ENCODE peak calls at places on chromosomes 4 and X, in four cellular contexts. P is gastrocnemius medialis, W is ovary, M is fibroblast of lung. E is an unnamed sample.
A peak's percentile ranks its signal among the peaks of the same experiment; 100 is the strongest.

GRCh38 chr4:108743021-108743420 is 19.8 kb downstream of the ETNPPL start:
- DNase-seq in P (no peak), W (no peak), M (no peak), E (no peak)

GRCh38 chrX:132375941-132376340 is 112.9 kb downstream of the MBNL3 start:
- DNase-seq in M (no peak), P (no peak), W (no peak), E (no peak)

GRCh38 chrX:104659037-104659744 is 93.2 kb downstream of the IL1RAPL2 start:
- DNase-seq in M (peak; percentile 60), P (no peak), W (no peak), E (peak; percentile 14)

GRCh38 chrX:23694606-23695005 is 27.3 kb downstream of the PRDX4 start:
- DNase-seq in W (peak; percentile 60), M (peak; percentile 37), P (peak; percentile 12), E (peak; percentile 24)

GRCh38 chrX:119778829-119779228 is 12.6 kb downstream of the RPL39 start:
- DNase-seq in W (no peak), P (no peak), M (no peak), E (no peak)

GRCh38 chrX:22396408-22396807 is 123.7 kb downstream of the CBLL2 start:
- DNase-seq in M (peak; percentile 59), W (no peak), P (no peak), E (no peak)

GRCh38 chr4:147312376-147313046 is 168.4 kb upstream of the EDNRA start:
- DNase-seq in W (no peak), P (no peak), M (peak; percentile 39), E (no peak)

GRCh38 chrX:125522752-125523151 is 203.1 kb downstream of the TEX13C start:
- DNase-seq in P (no peak), W (no peak), M (no peak), E (no peak)

GRCh38 chr4:78254893-78255292 is 197.8 kb downstream of the FRAS1 start:
- DNase-seq in W (no peak), M (no peak), P (no peak), E (no peak)

GRCh38 chrX:71912156-71912555 is 1.5 kb downstream of the NHSL2 start:
- DNase-seq in W (no peak), P (no peak), M (no peak), E (no peak)

GRCh38 chr4:13544556-13545393 is 467 bp upstream of the NKX3-2 start:
- DNase-seq in M (peak; percentile 48), W (no peak), P (no peak), E (peak; percentile 60)

GRCh38 chrX:105263171-105263570 is 42.7 kb upstream of the TEX13A start:
- DNase-seq in W (no peak), M (peak; percentile 2), P (no peak), E (no peak)

GRCh38 chr4:100184787-100185186 is 5.5 kb downstream of the DDIT4L start:
- DNase-seq in P (no peak), W (no peak), M (no peak), E (no peak)

GRCh38 chr4:166458756-166459155 is 585.7 kb downstream of the TLL1 start:
- DNase-seq in W (no peak), M (peak; percentile 64), P (no peak), E (no peak)

GRCh38 chr4:55075823-55076418 is 49.5 kb downstream of the KDR start:
- DNase-seq in P (no peak), W (no peak), M (peak; percentile 65), E (no peak)

GRCh38 chr4:147793569-147793968 is 61.7 kb downstream of the ARHGAP10 start:
- DNase-seq in P (no peak), M (peak; percentile 20), W (no peak), E (no peak)

GRCh38 chr4:167587361-167587760 is 353.1 kb upstream of the SPOCK3 start:
- DNase-seq in P (no peak), W (no peak), M (peak; percentile 2), E (no peak)

GRCh38 chrX:48611703-48612102 is 14.4 kb downstream of the WDR13 start:
- DNase-seq in M (no peak), P (no peak), W (no peak), E (no peak)
- H3K27ac ChIP-seq in M (no peak overlapping the region), P (no peak overlapping the region), W (no peak overlapping the region), E (no peak overlapping the region)

GRCh38 chr4:152926959-152927358 is 9.2 kb upstream of the FHDC1 start:
- DNase-seq in M (no peak), W (no peak), P (no peak), E (no peak)

GRCh38 chr4:152927737-152928136 is 8.4 kb upstream of the FHDC1 start:
- DNase-seq in P (no peak), M (no peak), W (no peak), E (no peak)

GRCh38 chr4:152929888-152930287 is 6.2 kb upstream of the FHDC1 start:
- DNase-seq in P (no peak), M (no peak), W (no peak), E (no peak)

DNA sequence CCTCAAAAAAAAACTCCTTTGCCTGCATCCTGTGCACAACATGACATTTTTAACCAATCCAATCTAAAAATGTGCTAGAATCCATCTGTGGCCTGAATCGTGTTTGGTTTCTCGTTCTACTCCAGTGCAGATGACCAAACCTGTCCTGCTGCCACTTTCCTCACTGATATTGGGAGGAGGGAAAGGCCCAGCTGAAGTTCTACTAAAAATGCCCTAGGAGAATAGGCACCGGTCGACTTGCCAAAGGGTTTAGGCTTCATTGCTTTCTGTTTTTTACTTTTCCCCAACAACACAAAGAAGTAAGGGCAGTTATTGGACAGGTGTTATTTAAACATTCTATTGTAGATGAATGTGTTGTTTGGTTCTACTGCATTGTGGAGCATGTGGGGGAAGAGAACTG is 7.8 kb upstream of the FHDC1 start:
- DNase-seq in P (no peak), M (no peak), W (no peak), E (no peak)
- H3K4me1 ChIP-seq in P (no peaks in the 10 kb centered on the region), M (no peaks in the 10 kb centered on the region), W (no peaks in the 10 kb centered on the region), E (no peaks in the 10 kb centered on the region)

GRCh38 chr4:1982124-1983052 is 26.4 kb downstream of the NELFA start:
- DNase-seq in W (no peak), P (no peak), M (no peak), E (no peak)

GRCh38 chr4:1984406-1985191 is 24.2 kb downstream of the NELFA start:
- DNase-seq in W (no peak), P (no peak), M (no peak), E (no peak)

GRCh38 chr4:1983053-1983845 is 25.5 kb downstream of the NELFA start:
- DNase-seq in P (no peak), W (no peak), M (no peak), E (no peak)

GRCh38 chr4:1985287-1985686 is 23.5 kb downstream of the NELFA start:
- DNase-seq in M (no peak), W (no peak), P (no peak), E (no peak)

GRCh38 chr4:1983846-1984405 is 24.8 kb downstream of the NELFA start:
- DNase-seq in P (no peak), W (peak; percentile 50), M (no peak), E (peak; percentile 41)
- H3K36me3 ChIP-seq in P (peaks cover 97% of the 10 kb centered on the region), W (no peaks in the 10 kb centered on the region), M (peaks cover 46% of the 10 kb centered on the region), E (peaks cover 98% of the 10 kb centered on the region)

GRCh38 chr4:151013944-151014343 is 1.1 kb downstream of the LRBA start:
- DNase-seq in P (no peak), W (no peak), M (no peak), E (no peak)

GRCh38 chr4:151014521-151015457 is at the start of gene LRBA:
- DNase-seq in P (peak; percentile 58), W (peak; percentile 71), M (peak; percentile 45), E (peak; percentile 67)

GRCh38 chr4:151012836-151013235 is 2.2 kb downstream of the LRBA start:
- DNase-seq in P (no peak), M (no peak), W (no peak), E (no peak)

GRCh38 chr4:151013491-151013890 is 1.6 kb downstream of the LRBA start:
- DNase-seq in M (no peak), W (no peak), P (no peak), E (no peak)

GRCh38 chr4:151015458-151016344 is 617 bp upstream of the LRBA start:
- DNase-seq in W (peak; percentile 77), P (peak; percentile 27), M (peak; percentile 68), E (peak; percentile 66)
- H3K27ac ChIP-seq in W (peak overlapping the region; percentile 96), P (peak overlapping the region; percentile 83), M (peak overlapping the region; percentile 65), E (peak overlapping the region; percentile 90)

GRCh38 chr4:73451404-73451803 is 15.4 kb downstream of the AFP start:
- DNase-seq in P (no peak), W (no peak), M (peak; percentile 84), E (no peak)

GRCh38 chr4:73448448-73449203 is 12.6 kb downstream of the AFP start:
- DNase-seq in M (no peak), W (no peak), P (no peak), E (no peak)

GRCh38 chr4:73451978-73452747 is 16.1 kb downstream of the AFP start:
- DNase-seq in W (no peak), P (no peak), M (peak; percentile 15), E (no peak)

GRCh38 chr4:73452953-73453700 is 17.1 kb downstream of the AFP start:
- DNase-seq in M (peak; percentile 56), P (no peak), W (no peak), E (no peak)

GRCh38 chr4:73450398-73451004 is 14.5 kb downstream of the AFP start:
- DNase-seq in W (peak; percentile 53), M (peak; percentile 98), P (no peak), E (peak; percentile 25)
- H3K4me1 ChIP-seq in W (peaks cover 8% of the 10 kb centered on the region), M (peaks cover 5% of the 10 kb centered on the region), P (no peaks in the 10 kb centered on the region), E (no peaks in the 10 kb centered on the region)

GRCh38 chr4:168735735-168736134 is 238.9 kb downstream of the PALLD start:
- DNase-seq in P (no peak), M (no peak), W (no peak), E (no peak)

GRCh38 chr4:168732714-168733113 is 235.9 kb downstream of the PALLD start:
- DNase-seq in M (no peak), W (no peak), P (no peak), E (no peak)

GRCh38 chr4:168737441-168738176 is 240.8 kb downstream of the PALLD start:
- DNase-seq in W (no peak), P (no peak), M (peak; percentile 93), E (no peak)

GRCh38 chr4:168736831-168737230 is 240.0 kb downstream of the PALLD start:
- DNase-seq in M (no peak), P (no peak), W (no peak), E (no peak)

GRCh38 chr4:168734703-168735688 is 238.1 kb downstream of the PALLD start:
- DNase-seq in W (no peak), P (no peak), M (no peak), E (no peak)
- H3K36me3 ChIP-seq in W (no peaks in the 10 kb centered on the region), P (no peaks in the 10 kb centered on the region), M (no peaks in the 10 kb centered on the region), E (no peaks in the 10 kb centered on the region)

E was measured in left ventricle myocardium inferior.